ENCODE peak calls at places on chromosomes 16 and 17, in five cellular contexts. I is fibroblast of pulmonary artery, L is HFF-Myc, D is IMR-90, U is GM23338. E is an unnamed sample.

GRCh38 chr17:19508327-19508867 is 25.3 kb upstream of the SLC47A1 start:
- DNase-seq in I (no peak), L (no peak), D (no peak), U (peak), E (no peak)

GRCh38 chr16:50613281-50613991 is 65.2 kb downstream of the NKD1 start:
- DNase-seq in I (peak), L (no peak), D (no peak), U (no peak), E (no peak)

GRCh38 chr16:85437161-85438052 is 175.7 kb upstream of the GSE1 start:
- DNase-seq in I (no peak), L (no peak), D (no peak), U (peak), E (no peak)

GRCh38 chr16:84406006-84406963 is 37.9 kb downstream of the ATP2C2 start:
- DNase-seq in I (no peak), L (no peak), D (no peak), U (peak), E (no peak)

GRCh38 chr16:67883872-67884261 is 818 bp upstream of the NRN1L start:
- DNase-seq in I (peak), L (no peak), D (peak), U (peak), E (no peak)

GRCh38 chr16:5058476-5058875 is 7.3 kb downstream of the C16orf89 start:
- DNase-seq in I (peak), L (no peak), D (no peak), U (peak), E (no peak)

GRCh38 chr16:87331241-87331801 is 14.1 kb upstream of the C16orf95 start:
- DNase-seq in I (no peak), L (no peak), D (no peak), U (no peak), E (no peak)

GRCh38 chr17:17778308-17779014 is 58.3 kb downstream of the SREBF1 start:
- DNase-seq in I (peak), L (peak), D (peak), U (no peak), E (no peak)

GRCh38 chr17:71071837-71072236 is 902.5 kb downstream of the KCNJ2 start:
- DNase-seq in I (peak), L (peak), D (peak), U (no peak), E (peak)

GRCh38 chr17:41419712-41420111 is 4.7 kb downstream of the KRT37 start:
- DNase-seq in I (no peak), L (no peak), D (no peak), U (no peak), E (no peak)

GRCh38 chr17:32445075-32445427 is 741 bp downstream of the PSMD11 start:
- DNase-seq in I (peak), L (peak), D (peak), U (peak), E (no peak)

GRCh38 chr17:74677558-74678466 is 34.9 kb downstream of the CD300LF start:
- DNase-seq in I (peak), L (peak), D (peak), U (peak), E (no peak)

GRCh38 chr16:77652399-77652798 is 69.9 kb upstream of the NUDT7 start:
- DNase-seq in I (no peak), L (no peak), D (no peak), U (no peak), E (no peak)

GRCh38 chr16:14310519-14310991 is 239.4 kb downstream of the MRTFB start:
- DNase-seq in I (peak), L (no peak), D (peak), U (peak), E (no peak)

GRCh38 chr17:82092995-82093751 is 4.9 kb downstream of the FASN start:
- DNase-seq in I (no peak), L (no peak), D (no peak), U (no peak), E (no peak)

GRCh38 chr16:64089697-64090096 is 1032.2 kb downstream of the CDH11 start:
- DNase-seq in I (peak), L (peak), D (peak), U (peak), E (no peak)

GRCh38 chr17:18139949-18140348 is 31.4 kb downstream of the MYO15A start:
- DNase-seq in I (peak), L (no peak), D (peak), U (peak), E (no peak)

GRCh38 chr17:3956983-3957382 is 7.3 kb downstream of the ATP2A3 start:
- DNase-seq in I (no peak), L (no peak), D (no peak), U (no peak), E (no peak)

DNA sequence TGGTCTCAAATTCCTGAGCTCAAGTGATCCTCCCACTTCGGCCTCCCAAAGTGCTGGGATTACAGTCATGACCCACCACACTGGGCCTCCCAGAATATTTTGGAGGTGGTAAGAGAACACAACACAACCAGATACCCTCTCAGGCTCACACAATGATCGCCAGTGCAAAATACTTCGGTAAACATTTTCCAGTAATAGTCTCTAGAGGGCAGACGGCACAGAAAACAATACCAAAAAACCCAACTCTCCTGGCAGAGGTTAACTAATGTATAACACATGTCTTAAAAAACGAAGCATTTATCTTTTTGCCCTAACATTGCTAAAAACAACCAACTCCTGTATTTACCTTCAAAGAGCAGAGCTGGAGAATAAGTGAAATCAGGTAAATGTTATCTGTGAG is 10.5 kb downstream of the NUFIP2 start:
- DNase-seq in I (no peak), L (no peak), D (no peak), U (no peak), E (no peak)
- H3K4me3 ChIP-seq in I (no peak), L (no peak), D (no peak), U (peak), E (no peak)

GRCh38 chr17:64017381-64017980 is 3.0 kb downstream of the ICAM2 start:
- DNase-seq in I (no peak), L (no peak), D (no peak), U (peak), E (no peak)
- TF ChIP-seq CTCF in I (peak), L (no peak), D (peak), U (no peak), E (no peak)

GRCh38 chr16:81549547-81550411 is 105.2 kb downstream of the CMIP start:
- DNase-seq in I (no peak), L (no peak), D (no peak), U (no peak), E (no peak)
- H3K4me3 ChIP-seq in I (no peak), L (no peak), D (no peak), U (no peak), E (no peak)

DNA sequence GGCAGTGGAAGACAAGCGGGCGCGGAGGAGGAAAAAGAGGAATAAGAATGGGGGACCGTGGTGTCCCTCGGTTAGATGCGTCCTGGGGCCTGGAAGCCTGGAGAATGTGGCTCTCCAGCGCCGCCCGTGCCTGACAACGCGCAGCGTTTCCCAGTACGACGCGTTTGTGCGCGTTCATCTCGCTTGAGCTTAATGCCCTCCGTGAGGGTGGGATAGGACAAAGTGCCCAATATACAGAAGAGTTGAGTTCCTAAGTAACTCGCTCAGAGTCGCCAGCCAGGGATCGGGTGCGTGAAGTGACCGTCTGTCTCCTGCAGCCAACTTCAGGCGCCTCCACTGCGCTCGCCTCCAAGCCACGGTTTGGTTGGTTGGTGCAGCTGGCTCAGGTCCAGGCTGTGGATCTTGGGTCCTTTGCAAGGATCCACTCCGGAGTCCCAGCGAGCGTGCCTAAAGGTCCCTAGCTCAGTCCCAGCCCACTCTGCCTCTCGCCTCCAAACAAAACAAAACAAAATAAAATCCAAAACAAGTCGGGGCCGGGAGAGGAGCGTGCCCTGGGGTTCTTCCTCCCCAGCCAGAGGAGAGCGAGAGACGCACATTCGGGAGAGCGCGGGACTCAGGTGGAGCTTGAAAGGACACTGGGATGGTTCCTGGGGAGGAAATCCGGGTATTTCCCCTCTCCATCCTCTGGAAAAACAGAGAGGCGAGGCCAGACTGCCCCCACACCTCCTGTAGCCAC is 951 bp downstream of the GALR2 start:
- DNase-seq in I (no peak), L (no peak), D (no peak), U (peak), E (no peak)
- TF ChIP-seq CTCF in I (no peak), L (no peak), D (no peak), U (peak), E (no peak)

GRCh38 chr17:44307387-44308186 is 814 bp upstream of the RUNDC3A start:
- DNase-seq in I (peak), L (no peak), D (no peak), U (peak), E (no peak)
- H3K4me3 ChIP-seq in I (no peak), L (no peak), D (peak), U (peak), E (peak)

GRCh38 chr17:73325527-73325842 is 13.7 kb upstream of the CDC42EP4 start:
- DNase-seq in I (peak), L (no peak), D (peak), U (peak), E (no peak)
- TF ChIP-seq CTCF in I (peak), L (no peak), D (no peak), U (no peak), E (no peak)

GRCh38 chr17:49194297-49194607 is 16.1 kb downstream of the GNGT2 start:
- DNase-seq in I (no peak), L (no peak), D (no peak), U (no peak), E (no peak)
- H3K4me3 ChIP-seq in I (no peak), L (no peak), D (no peak), U (peak), E (no peak)

GRCh38 chr17:45019177-45019711 is 32.2 kb downstream of the DCAKD start:
- DNase-seq in I (peak), L (no peak), D (peak), U (peak), E (no peak)

GRCh38 chr17:45021607-45022287 is 29.7 kb downstream of the DCAKD start:
- DNase-seq in I (peak), L (no peak), D (peak), U (peak), E (no peak)

GRCh38 chr17:45020354-45021138 is 30.9 kb downstream of the DCAKD start:
- DNase-seq in I (peak), L (no peak), D (peak), U (peak), E (peak)

GRCh38 chr17:45022655-45023339 is 28.6 kb downstream of the DCAKD start:
- DNase-seq in I (no peak), L (no peak), D (no peak), U (no peak), E (no peak)

DNA sequence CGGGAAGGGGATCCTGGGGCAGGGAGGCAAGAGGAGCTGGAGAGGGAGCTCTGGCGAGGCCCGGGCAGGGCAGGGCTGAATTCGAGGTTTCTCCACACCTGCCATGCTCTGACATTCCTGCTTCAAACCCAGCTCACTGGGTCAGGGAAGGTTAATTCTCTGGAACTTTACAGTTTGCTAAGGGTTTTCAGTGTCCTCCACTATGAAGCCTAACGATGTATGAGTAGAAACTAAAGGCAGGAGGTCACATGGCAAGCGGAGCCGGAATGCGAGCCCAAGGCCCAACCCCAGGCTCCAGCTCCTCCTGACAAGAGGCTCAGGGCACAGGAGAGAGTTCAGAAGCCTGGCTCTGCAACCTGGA is 29.2 kb downstream of the DCAKD start:
- DNase-seq in I (no peak), L (no peak), D (no peak), U (no peak), E (no peak)
- TF ChIP-seq CTCF in I (no peak), L (no peak), D (no peak), U (no peak), E (no peak)

GRCh38 chr17:40076101-40076498 is 13.3 kb downstream of the THRA start:
- DNase-seq in I (no peak), L (no peak), D (no peak), U (no peak), E (no peak)
- H3K4me3 ChIP-seq in I (no peak), L (no peak), D (no peak), U (no peak), E (no peak)

GRCh38 chr17:55296171-55296695 is 31.5 kb downstream of the HLF start:
- DNase-seq in I (no peak), L (no peak), D (no peak), U (no peak), E (no peak)
- TF ChIP-seq CTCF in I (no peak), L (no peak), D (no peak), U (no peak), E (no peak)